ENCODE peak calls at places on chromosomes 11 and 22, in nine cellular contexts. T is esophagus squamous epithelium, G is colonic mucosa, J is uterus, D is heart left ventricle, R is epithelial cell of esophagus, M is AG10803, O is cardiac muscle cell, F is Panc1. X is an unnamed sample.
A peak's percentile ranks its signal among the peaks of the same experiment; 100 is the strongest.

GRCh38 chr22:17313591-17313990 is 55.7 kb upstream of the CECR2 start:
- DNase-seq in F (no peak), J (no peak), O (no peak), M (no peak), D (no peak), R (no peak), G (no peak), T (no peak), X (no peak)

GRCh38 chr22:31343235-31344191 is 2.6 kb downstream of the PATZ1 start:
- DNase-seq in G (peak; percentile 80), J (no peak), R (peak; percentile 80), M (peak; percentile 22), D (peak; percentile 53), F (no peak), O (peak; percentile 35), T (no peak), X (peak; percentile 78)

GRCh38 chr22:27795053-27795452 is 6.5 kb downstream of the MN1 start:
- DNase-seq in O (no peak), F (no peak), R (no peak), J (no peak), D (no peak), M (no peak), T (no peak), G (no peak), X (no peak)

GRCh38 chr11:122100222-122101080 is 15.6 kb downstream of the BLID start:
- DNase-seq in D (peak; percentile 60), G (peak; percentile 27), O (peak; percentile 87), T (no peak), M (peak; percentile 86), R (peak; percentile 53), F (no peak), J (peak; percentile 84), X (no peak)

GRCh38 chr11:13535819-13536218 is 40.0 kb upstream of the PTH start:
- DNase-seq in T (no peak), G (no peak), D (no peak), O (no peak), F (no peak), R (no peak), M (no peak), J (no peak), X (peak; percentile 80)

GRCh38 chr11:126465573-126466287 is 110.2 kb downstream of the ST3GAL4 start:
- DNase-seq in D (peak; percentile 41), J (no peak), T (no peak), R (no peak), F (no peak), G (no peak), M (no peak), O (no peak), X (no peak)

GRCh38 chr11:119262668-119263351 is 54.1 kb downstream of the MCAM start:
- DNase-seq in J (no peak), F (no peak), D (no peak), M (peak; percentile 31), T (no peak), O (peak; percentile 35), G (no peak), R (peak; percentile 66), X (no peak)

GRCh38 chr22:33851985-33852384 is 68.3 kb downstream of the LARGE1 start:
- DNase-seq in J (no peak), M (no peak), O (no peak), R (no peak), F (no peak), D (no peak), T (no peak), G (no peak), X (peak; percentile 44)

GRCh38 chr22:39368402-39368801 is 18.6 kb downstream of the SYNGR1 start:
- DNase-seq in D (no peak), R (no peak), G (no peak), J (no peak), M (no peak), F (no peak), O (no peak), T (no peak), X (no peak)

GRCh38 chr11:34732831-34733230 is 111.9 kb downstream of the EHF start:
- DNase-seq in G (no peak), M (no peak), F (no peak), R (no peak), J (no peak), O (no peak), T (no peak), D (no peak), X (no peak)

GRCh38 chr11:26958005-26958404 is 35.9 kb upstream of the FIBIN start:
- DNase-seq in M (no peak), G (no peak), D (no peak), R (no peak), T (no peak), O (no peak), J (no peak), F (no peak), X (no peak)

GRCh38 chr11:47378011-47378835 is at the start of gene SPI1:
- DNase-seq in O (no peak), T (no peak), G (peak; percentile 49), M (no peak), D (peak; percentile 73), R (no peak), F (no peak), J (no peak), X (no peak)

GRCh38 chr22:41518048-41518347 is 26.3 kb downstream of the POLR3H start:
- DNase-seq in G (no peak), T (no peak), M (no peak), F (no peak), J (no peak), D (no peak), O (no peak), R (no peak), X (no peak)
- H3K4me3 ChIP-seq in G (no peak overlapping the region), T (no peak overlapping the region), M (no peak overlapping the region), F (no peak overlapping the region), J (no peak overlapping the region), D (no peak overlapping the region), O (no peak overlapping the region), R (no peak overlapping the region), X (no peak overlapping the region)

DNA sequence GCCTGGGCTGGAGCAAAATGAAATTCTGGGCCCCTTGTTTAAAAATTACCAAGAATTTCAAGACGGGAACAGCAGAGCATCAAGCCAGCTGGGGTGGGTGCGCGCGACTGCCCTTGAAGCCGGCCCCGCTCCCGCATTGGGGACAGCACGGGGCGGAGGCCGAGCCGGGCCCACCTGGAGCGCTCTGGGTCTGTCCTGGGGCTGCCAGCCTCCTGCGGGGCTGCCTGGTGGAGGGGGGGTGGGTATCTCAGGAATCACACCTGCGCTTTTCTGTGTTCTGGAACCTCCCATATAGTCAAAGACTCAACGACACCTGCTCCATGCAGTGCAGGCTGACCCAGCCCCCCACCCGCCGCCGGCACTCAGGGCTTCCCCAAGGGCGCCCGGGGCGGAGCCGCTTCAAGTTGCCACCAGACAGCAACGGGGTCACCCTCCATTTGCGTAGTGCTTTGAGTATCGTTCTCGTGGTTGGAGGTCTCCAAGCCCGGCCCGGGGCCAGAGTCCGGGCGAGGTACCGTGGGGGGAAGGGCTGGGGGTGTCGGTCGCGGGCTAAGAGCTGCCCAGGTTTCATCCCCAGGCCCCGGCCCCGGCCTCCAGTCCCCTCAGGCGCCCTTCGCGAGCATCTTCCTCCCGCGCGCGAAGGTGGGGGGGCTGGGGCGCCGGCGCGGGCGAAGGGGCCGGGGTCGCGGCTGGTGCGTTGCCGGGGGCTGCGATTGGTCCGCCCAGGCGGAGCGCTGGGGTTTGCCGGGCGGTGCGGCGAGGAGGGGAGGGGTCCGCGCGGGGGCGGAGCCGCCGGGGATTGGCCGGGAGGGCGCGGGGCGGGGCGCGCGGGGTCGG is 6.6 kb downstream of the TSPAN4 start:
- DNase-seq in R (no peak), O (no peak), T (no peak), J (no peak), G (no peak), M (no peak), D (no peak), F (no peak), X (no peak)
- H3K4me3 ChIP-seq in R (peak overlapping the region; percentile 23), O (peak overlapping the region; percentile 75), T (no peak overlapping the region), J (peak overlapping the region; percentile 30), G (peak overlapping the region; percentile 30), M (peak overlapping the region; percentile 47), D (no peak overlapping the region), F (no peak overlapping the region), X (peak overlapping the region; percentile 52)

DNA sequence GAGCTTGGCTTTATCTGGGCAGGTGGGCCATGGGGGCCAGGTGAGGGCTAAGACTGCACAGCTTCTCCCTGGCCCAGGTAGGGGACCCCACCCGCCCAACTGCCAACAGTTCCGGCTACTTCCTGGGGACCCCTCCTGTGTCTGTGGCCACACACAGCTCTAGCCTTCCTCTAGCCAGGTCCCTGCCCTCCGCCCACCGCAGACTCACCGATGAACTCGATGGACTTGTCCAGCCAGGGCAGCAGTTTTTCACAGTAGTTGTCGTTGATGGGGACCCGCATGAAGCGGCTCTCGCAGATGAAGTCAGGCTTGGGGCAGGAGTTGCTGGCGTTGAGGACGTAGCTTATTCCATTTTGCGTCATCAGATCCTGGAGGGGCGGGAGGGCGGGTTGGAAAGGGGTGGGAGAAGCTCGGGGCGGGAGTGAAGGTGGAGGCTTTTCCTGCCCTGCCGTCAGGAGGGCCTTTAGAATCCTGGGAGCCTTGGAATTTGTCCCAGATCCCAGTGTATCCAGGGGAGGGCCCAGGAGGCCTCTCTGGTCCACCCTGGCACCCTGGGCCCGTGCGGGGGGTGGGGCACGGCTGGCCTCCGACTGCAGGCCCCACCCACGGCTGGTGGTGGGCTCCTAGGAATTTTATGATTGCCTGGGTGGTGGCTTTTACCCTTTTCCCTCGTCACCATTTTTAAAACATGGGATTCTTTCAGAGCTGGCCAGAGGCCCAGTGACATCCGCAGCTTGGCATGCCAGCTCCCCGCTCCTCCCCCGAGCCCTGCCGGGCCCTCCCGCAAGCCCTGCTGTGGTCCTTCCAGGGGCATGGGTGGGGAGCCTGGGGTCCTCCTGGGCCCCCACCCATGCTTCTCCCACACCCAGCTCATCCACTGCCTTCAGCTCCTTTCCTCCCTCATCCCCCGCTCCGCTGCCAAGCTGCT is 13.9 kb downstream of the DUSP8 start:
- DNase-seq in R (peak; percentile 47), J (peak; percentile 83), F (no peak), G (peak; percentile 83), M (peak; percentile 82), D (peak; percentile 76), O (peak; percentile 82), T (no peak), X (peak; percentile 63)
- H3K4me3 ChIP-seq in R (no peak overlapping the region), J (no peak overlapping the region), F (no peak overlapping the region), G (no peak overlapping the region), M (no peak overlapping the region), D (no peak overlapping the region), O (no peak overlapping the region), T (no peak overlapping the region), X (peak overlapping the region; percentile 51)

GRCh38 chr22:42500164-42500835 is 19.3 kb downstream of the RRP7A start:
- DNase-seq in O (peak; percentile 85), M (peak; percentile 58), T (peak; percentile 41), F (no peak), R (peak; percentile 88), D (peak; percentile 86), G (peak; percentile 91), J (peak; percentile 86), X (no peak)
- H3K4me3 ChIP-seq in O (no peak overlapping the region), M (peak overlapping the region; percentile 37), T (peak overlapping the region; percentile 25), F (peak overlapping the region; percentile 16), R (peak overlapping the region; percentile 28), D (no peak overlapping the region), G (peak overlapping the region; percentile 37), J (peak overlapping the region; percentile 26), X (no peak overlapping the region)